ENCODE peak calls at places on chromosomes 11 and 22, in five cellular contexts. F is HepG2; O is cardiac fibroblast; Q is stimulated activated CD8-positive, alpha-beta memory T cell treated with anti-CD3 and anti-CD28 coated beads, Interleukin-15, amount 100 ng/mL, for 4 hours; V is T-helper 1 cell. P is an unnamed sample.

GRCh38 chr11:312092-312816 is 1.6 kb upstream of the IFITM1 start:
- DNase-seq in F (no peak), V (no peak), Q (no peak), O (peak), P (no peak)

GRCh38 chr11:1351278-1351937 is 38.3 kb upstream of the BRSK2 start:
- DNase-seq in O (no peak), V (no peak), Q (no peak), F (peak), P (no peak)

GRCh38 chr11:35192347-35192746 is 53.4 kb downstream of the CD44 start:
- DNase-seq in V (no peak), Q (no peak), O (peak), F (peak), P (no peak)

GRCh38 chr22:28885939-28886338 is 2.6 kb downstream of the ZNRF3 start:
- DNase-seq in F (peak), V (no peak), Q (no peak), O (no peak), P (peak)

GRCh38 chr11:59174664-59175033 is 2.7 kb downstream of the DTX4 start:
- DNase-seq in V (no peak), Q (no peak), F (peak), O (peak), P (peak)

GRCh38 chr11:2578006-2578933 is 121.5 kb downstream of the KCNQ1OT1 start:
- DNase-seq in Q (no peak), V (no peak), O (no peak), F (no peak), P (peak)

GRCh38 chr11:109512680-109513079 is 90.7 kb downstream of the C11orf87 start:
- DNase-seq in F (no peak), O (no peak), Q (no peak), V (no peak), P (no peak)

GRCh38 chr11:58775066-58775708 is 43.4 kb upstream of the GLYAT start:
- DNase-seq in O (no peak), Q (no peak), V (no peak), F (no peak), P (no peak)

GRCh38 chr11:83195176-83195531 is 1.6 kb downstream of the ANKRD42 start:
- DNase-seq in Q (no peak), O (no peak), V (no peak), F (no peak), P (no peak)

P was measured in left colon.